ENCODE peak calls at places on chromosomes 3 and 15, in four cellular contexts. Z, T, I and U are unnamed samples.
A peak's percentile ranks its signal among the peaks of the same experiment; 100 is the strongest.

GRCh38 chr3:61899700-61900462 is 338.5 kb downstream of the PTPRG start:
- DNase-seq in Z (no peak), T (no peak), I (no peak), U (no peak)

GRCh38 chr15:23588268-23588667 is 22.8 kb downstream of the MKRN3 start:
- DNase-seq in Z (no peak), T (no peak), I (no peak), U (no peak)

GRCh38 chr3:158801200-158801599 is 654 bp upstream of the MFSD1 start:
- DNase-seq in Z (no peak), T (no peak), I (no peak), U (peak; percentile 56)

GRCh38 chr15:73196113-73196512 is 143.8 kb downstream of the NEO1 start:
- DNase-seq in Z (no peak), T (no peak), I (no peak), U (peak; percentile 83)

GRCh38 chr15:81336568-81336967 is 12.6 kb upstream of the STARD5 start:
- DNase-seq in Z (no peak), T (no peak), I (no peak), U (peak; percentile 9)

GRCh38 chr15:57425842-57426241 is 49.5 kb downstream of the CGNL1 start:
- DNase-seq in Z (no peak), T (no peak), I (no peak), U (no peak)

GRCh38 chr3:86937306-86937791 is 53.6 kb downstream of the VGLL3 start:
- DNase-seq in Z (no peak), T (peak; percentile 38), I (peak; percentile 33), U (no peak)

GRCh38 chr3:189233225-189233858 is 61.6 kb downstream of the TPRG1 start:
- DNase-seq in Z (no peak), T (peak; percentile 67), I (peak; percentile 45), U (peak; percentile 2)

GRCh38 chr15:80730395-80730794 is 35.3 kb downstream of the ABHD17C start:
- DNase-seq in Z (no peak), T (no peak), I (no peak), U (no peak)

GRCh38 chr3:182562274-182562673 is 231.0 kb upstream of the ATP11B start:
- DNase-seq in Z (no peak), T (no peak), I (no peak), U (no peak)

GRCh38 chr3:131033480-131034080 is 6.9 kb downstream of the NEK11 start:
- DNase-seq in Z (no peak), T (peak; percentile 16), I (no peak), U (peak; percentile 60)

GRCh38 chr3:31253782-31254181 is 278.9 kb upstream of the STT3B start:
- DNase-seq in Z (no peak), T (no peak), I (no peak), U (no peak)

GRCh38 chr3:63960048-63960711 is 48.0 kb upstream of the SCAANT1 start:
- DNase-seq in Z (no peak), T (peak; percentile 55), I (peak; percentile 33), U (peak; percentile 63)

GRCh38 chr3:16494906-16495580 is 18.5 kb downstream of the RFTN1 start:
- DNase-seq in Z (no peak), T (no peak), I (no peak), U (no peak)

GRCh38 chr3:170330366-170330765 is 27.1 kb upstream of the SKIL start:
- DNase-seq in Z (no peak), T (peak; percentile 40), I (no peak), U (no peak)

GRCh38 chr15:85423256-85423655 is 42.9 kb downstream of the AKAP13 start:
- DNase-seq in Z (no peak), T (no peak), I (no peak), U (no peak)

GRCh38 chr15:51692154-51692553 is 10.9 kb downstream of the SCG3 start:
- DNase-seq in Z (no peak), T (no peak), I (no peak), U (no peak)

GRCh38 chr15:90059208-90059985 is 42.9 kb downstream of the IDH2 start:
- DNase-seq in Z (peak; percentile 79), T (peak; percentile 80), I (peak; percentile 85), U (peak; percentile 23)

GRCh38 chr3:117226932-117227331 is 517.4 kb downstream of the TUSC7 start:
- DNase-seq in Z (no peak), T (no peak), I (no peak), U (no peak)

GRCh38 chr3:181722156-181722555 is 10.4 kb downstream of the SOX2 start:
- DNase-seq in Z (no peak), T (no peak), I (no peak), U (no peak)

GRCh38 chr3:119630562-119631329 is 29.6 kb downstream of the POPDC2 start:
- DNase-seq in Z (no peak), T (peak; percentile 24), I (no peak), U (no peak)

GRCh38 chr3:122356402-122356801 is 26.6 kb downstream of the MIX23 start:
- DNase-seq in Z (peak; percentile 13), T (peak; percentile 57), I (no peak), U (peak; percentile 52)

GRCh38 chr3:14774431-14774830 is 44.3 kb upstream of the FGD5 start:
- DNase-seq in Z (no peak), T (no peak), I (no peak), U (no peak)

GRCh38 chr15:57045741-57046382 is 127.4 kb downstream of the TCF12 start:
- DNase-seq in Z (no peak), T (no peak), I (no peak), U (no peak)

GRCh38 chr3:160676547-160677303 is at the start of gene ARL14:
- DNase-seq in Z (no peak), T (peak; percentile 81), I (no peak), U (no peak)

GRCh38 chr3:61683409-61684261 is 122.3 kb downstream of the PTPRG start:
- DNase-seq in Z (no peak), T (no peak), I (no peak), U (no peak)

GRCh38 chr3:40616420-40616819 is 91.7 kb downstream of the ZNF621 start:
- DNase-seq in Z (no peak), T (no peak), I (no peak), U (no peak)

GRCh38 chr3:129348734-129349133 is 70.1 kb downstream of the HMCES start:
- DNase-seq in Z (no peak), T (no peak), I (no peak), U (no peak)

GRCh38 chr3:152474585-152474984 is 205.9 kb downstream of the MBNL1 start:
- DNase-seq in Z (no peak), T (peak; percentile 11), I (no peak), U (peak; percentile 51)

GRCh38 chr3:171460226-171461086 is at the start of gene TNIK:
- DNase-seq in Z (peak; percentile 60), T (peak; percentile 93), I (peak; percentile 93), U (peak; percentile 91)
- TF ChIP-seq POLR2A in Z (no peak), T (peak; percentile 34), I (no peak), U (peak; percentile 39)

GRCh38 chr15:101187820-101188516 is 63.9 kb downstream of the CHSY1 start:
- DNase-seq in Z (no peak), T (peak; percentile 32), I (peak; percentile 53), U (peak; percentile 15)
- TF ChIP-seq POLR2A in Z (no peak), T (no peak), I (no peak), U (no peak)

DNA sequence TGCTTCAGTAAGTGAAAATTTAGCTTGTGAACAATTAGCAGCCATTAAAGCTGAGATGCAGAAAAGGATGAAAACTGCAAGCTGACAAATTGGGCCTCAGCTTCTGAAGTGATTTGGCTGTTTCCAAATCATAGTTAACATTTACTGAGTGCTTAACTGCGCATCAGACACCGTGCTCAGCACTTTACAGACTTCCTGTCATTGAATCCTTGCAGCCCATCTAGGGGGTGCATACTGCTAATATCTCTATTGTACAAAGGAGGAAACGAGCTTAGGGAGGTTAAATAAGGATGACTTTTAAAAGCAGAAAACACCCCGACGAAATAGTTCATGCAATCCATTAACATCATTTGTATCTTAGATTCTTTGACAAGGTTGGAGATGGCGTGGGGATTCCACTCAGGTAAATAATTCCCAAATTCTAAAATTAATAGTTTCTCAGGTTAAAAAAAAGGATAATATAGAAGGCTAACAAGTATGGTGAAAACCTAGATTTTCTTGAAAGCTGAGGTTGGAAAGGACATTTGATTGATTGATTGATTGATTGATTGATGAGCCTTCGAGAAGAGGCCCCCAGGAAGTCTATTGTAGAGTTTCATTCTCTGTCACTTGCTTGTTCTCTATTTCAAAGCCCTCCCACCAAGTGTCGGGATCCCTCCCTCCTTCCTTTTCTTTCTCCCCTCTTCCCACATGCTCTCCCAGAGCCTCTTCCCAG is 23.5 kb upstream of the EPHB3 start:
- DNase-seq in Z (no peak), T (no peak), I (no peak), U (no peak)
- TF ChIP-seq POLR2A in Z (no peak), T (no peak), I (no peak), U (no peak)

DNA sequence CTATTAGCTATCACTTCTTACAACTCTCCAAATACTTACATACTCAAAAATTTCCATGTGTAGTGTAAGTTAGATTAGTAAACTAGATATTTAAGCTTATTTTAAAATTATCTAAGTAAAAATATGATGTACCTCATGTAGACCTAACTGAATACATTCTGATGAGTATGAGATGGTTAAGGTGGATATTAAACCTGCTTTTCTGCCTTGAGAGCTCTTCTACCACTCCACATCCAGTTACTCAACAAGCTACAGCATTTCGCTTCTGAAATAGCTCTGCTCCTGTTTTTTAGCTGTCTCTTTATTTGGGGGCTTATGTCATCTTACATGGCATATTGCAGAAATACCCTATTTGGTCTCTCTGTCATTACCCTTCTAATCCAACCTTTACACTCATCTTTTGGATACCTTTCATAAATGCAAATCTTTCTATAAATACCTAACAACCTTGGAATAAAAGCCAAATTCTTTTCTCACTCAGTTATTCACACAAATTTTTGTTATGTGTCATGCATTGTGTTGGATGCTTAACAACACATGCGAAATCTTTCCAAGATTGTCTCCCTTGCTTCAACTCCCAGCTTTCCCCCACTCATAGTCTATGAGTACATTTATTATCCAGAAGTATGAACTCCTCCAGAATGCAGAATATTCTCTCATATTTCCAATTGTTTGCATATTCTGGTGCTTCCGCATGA is 92.0 kb downstream of the ALCAM start:
- DNase-seq in Z (no peak), T (no peak), I (no peak), U (no peak)
- TF ChIP-seq POLR2A in Z (no peak), T (no peak), I (no peak), U (no peak)